ENCODE peak calls at places on chromosome 10, in four cellular contexts. N, L, M and B are unnamed samples.

GRCh38 chr10:110651044-110651958 is 7.2 kb downstream of the RBM20 start:
- DNase-seq in M (peak), L (peak), N (peak), B (no peak)

GRCh38 chr10:351770-352318 is 216.6 kb downstream of the ZMYND11 start:
- DNase-seq in M (no peak), L (no peak), N (no peak), B (no peak)

GRCh38 chr10:69101451-69102095 is 13.7 kb downstream of the SRGN start:
- DNase-seq in N (peak), M (no peak), L (no peak), B (no peak)

GRCh38 chr10:78038105-78038504 is 4.4 kb downstream of the RPS24 start:
- DNase-seq in M (no peak), N (peak), L (no peak), B (no peak)

GRCh38 chr10:10517866-10518265 is 499.8 kb upstream of the CELF2 start:
- DNase-seq in N (no peak), M (no peak), L (no peak), B (no peak)

GRCh38 chr10:64379898-64380297 is 858.7 kb downstream of the REEP3 start:
- DNase-seq in N (no peak), M (no peak), L (peak), B (no peak)

GRCh38 chr10:60901561-60902235 is 42.3 kb downstream of the RHOBTB1 start:
- DNase-seq in L (no peak), N (no peak), M (peak), B (no peak)

GRCh38 chr10:59537451-59537850 is 172.2 kb downstream of the SLC16A9 start:
- DNase-seq in L (no peak), M (no peak), N (no peak), B (no peak)

GRCh38 chr10:126062132-126063032 is 166.0 kb downstream of the FANK1 start:
- DNase-seq in L (no peak), N (peak), M (peak), B (no peak)

GRCh38 chr10:80202934-80203834 is 2.2 kb downstream of the ANXA11 start:
- DNase-seq in M (peak), L (peak), N (peak), B (no peak)
- TF ChIP-seq CTCF in M (peak), L (peak), N (peak), B (no peak)

GRCh38 chr10:103983367-103983911 is 16.5 kb downstream of the SLK start:
- DNase-seq in N (no peak), M (no peak), L (peak), B (no peak)

GRCh38 chr10:103979530-103979929 is 12.6 kb downstream of the SLK start:
- DNase-seq in N (no peak), L (no peak), M (no peak), B (no peak)

GRCh38 chr10:103985726-103986125 is 18.8 kb downstream of the SLK start:
- DNase-seq in N (peak), L (no peak), M (no peak), B (no peak)

GRCh38 chr10:103980246-103980906 is 13.4 kb downstream of the SLK start:
- DNase-seq in N (no peak), L (no peak), M (no peak), B (no peak)

DNA sequence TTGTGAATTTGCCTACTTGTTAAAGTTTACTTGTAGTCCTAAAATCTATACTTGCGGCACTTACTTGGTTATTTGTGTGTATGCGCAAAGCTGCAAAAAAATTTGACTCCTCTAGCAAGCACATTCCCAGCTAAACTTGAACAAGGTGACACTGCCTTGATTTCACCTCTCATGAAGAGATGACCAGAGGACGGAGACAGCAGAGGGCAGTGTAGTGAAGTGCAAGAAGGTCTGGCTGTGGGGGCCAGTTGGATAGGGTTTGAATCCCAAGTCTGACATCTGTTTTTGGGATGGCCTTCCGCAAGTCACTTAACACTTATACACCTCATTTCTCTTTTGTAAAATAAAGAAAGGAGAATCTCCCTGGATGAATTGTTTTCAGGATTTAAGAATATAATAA is 15.7 kb downstream of the SLK start:
- DNase-seq in L (peak), M (no peak), N (peak), B (no peak)
- TF ChIP-seq CTCF in L (no peak), M (peak), N (peak), B (peak)

GRCh38 chr10:28586176-28586575 is 53.3 kb downstream of the WAC start:
- DNase-seq in M (no peak), L (no peak), N (no peak), B (no peak)

GRCh38 chr10:28587270-28587969 is 54.5 kb downstream of the WAC start:
- DNase-seq in N (peak), L (no peak), M (no peak), B (no peak)

GRCh38 chr10:28585076-28585475 is 52.2 kb downstream of the WAC start:
- DNase-seq in N (no peak), L (no peak), M (no peak), B (no peak)

GRCh38 chr10:28592953-28593352 is 60.0 kb downstream of the WAC start:
- DNase-seq in N (peak), L (no peak), M (no peak), B (no peak)

GRCh38 chr10:28587970-28588290 is 55.0 kb downstream of the WAC start:
- DNase-seq in M (no peak), L (no peak), N (peak), B (no peak)
- TF ChIP-seq CTCF in M (peak), L (no peak), N (no peak), B (no peak)

DNA sequence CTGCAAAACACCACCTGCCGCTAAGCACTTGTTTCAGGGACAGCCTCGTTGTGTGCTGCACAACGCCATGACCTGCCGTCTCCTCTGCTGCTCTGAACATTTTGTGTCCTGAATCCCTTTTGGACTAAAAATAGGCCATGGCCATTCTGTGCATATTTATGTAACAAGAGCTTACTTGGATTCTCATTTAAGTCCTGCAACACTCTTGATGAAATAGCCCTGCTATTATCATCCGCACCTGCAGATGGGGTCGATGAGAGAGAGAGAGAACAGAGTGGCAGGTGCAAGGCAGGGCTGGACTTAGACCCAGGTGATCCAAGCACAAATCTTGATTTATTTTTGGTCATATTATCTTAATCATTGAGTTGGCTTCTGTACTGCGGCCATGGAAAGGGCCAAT is 121.2 kb upstream of the PRKCQ start:
- DNase-seq in M (no peak), L (no peak), N (no peak), B (no peak)
- TF ChIP-seq CTCF in M (peak), L (no peak), N (no peak), B (peak)

GRCh38 chr10:12214763-12215218 is 18.8 kb downstream of the CDC123 start:
- DNase-seq in M (no peak), N (peak), L (peak), B (no peak)
- TF ChIP-seq CTCF in M (peak), N (peak), L (peak), B (peak)

DNA sequence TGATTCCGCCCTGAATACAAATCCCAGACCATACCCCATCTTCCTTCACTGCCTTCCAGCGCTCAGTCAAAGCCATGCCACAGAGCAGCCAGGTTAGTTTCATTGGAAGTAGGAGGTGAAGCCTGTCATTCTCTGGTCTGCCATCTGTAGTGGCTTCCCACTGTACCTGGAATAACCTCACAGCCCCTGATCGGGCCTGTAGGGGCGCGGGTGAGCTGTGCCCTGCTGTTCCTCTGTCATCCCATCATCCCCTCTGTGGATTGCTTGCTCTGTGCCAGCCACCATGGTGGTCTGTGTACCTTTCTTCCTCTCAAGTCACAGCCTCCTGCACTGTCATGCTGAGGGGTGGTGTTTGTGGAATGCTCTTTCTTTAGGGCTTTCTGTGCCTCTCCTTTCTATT is 155.1 kb downstream of the ZNF22 start:
- DNase-seq in M (no peak), N (no peak), L (no peak), B (no peak)
- TF ChIP-seq CTCF in M (no peak), N (no peak), L (no peak), B (no peak)